ENCODE peak calls at places on chromosomes 3 and 15, in seven cellular contexts. B is activated T-helper 1 cell treated with anti-CD3 and anti-CD28 coated beads, Interleukin-2, amount 50 U/mL, for 16 hours; T is stimulated activated CD4-positive, alpha-beta T cell treated with anti-CD3 and anti-CD28 coated beads, Interleukin-4, amount 100 ng/mL, for 1 hour; M is NCI-H1417 treated with DMSO at 0.1 percent for 48 hours; N is hypothalamus; W is cerebellar cortex; E is heart right ventricle. I is an unnamed sample.

GRCh38 chr15:45703670-45704328 is 69.0 kb downstream of the SQOR start:
- DNase-seq in B (no peak), T (no peak), M (no peak), N (no peak), W (no peak), E (no peak), I (no peak)

GRCh38 chr3:29370021-29370420 is 89.2 kb downstream of the RBMS3 start:
- DNase-seq in B (no peak), T (no peak), M (no peak), N (no peak), W (no peak), E (no peak), I (no peak)

GRCh38 chr15:91224750-91225380 is 124.8 kb downstream of the SV2B start:
- DNase-seq in B (no peak), T (no peak), M (peak; percentile 15), N (no peak), W (peak; percentile 67), E (no peak), I (peak; percentile 34)

GRCh38 chr3:46901061-46901460 is 23.5 kb downstream of the PTH1R start:
- DNase-seq in B (no peak), T (no peak), M (no peak), N (no peak), W (no peak), E (no peak), I (no peak)

GRCh38 chr3:37029516-37030163 is 36.3 kb downstream of the MLH1 start:
- DNase-seq in B (no peak), T (no peak), M (no peak), N (no peak), W (no peak), E (no peak), I (no peak)

GRCh38 chr3:173939319-173939718 is 541.8 kb downstream of the NLGN1 start:
- DNase-seq in B (no peak), T (no peak), M (no peak), N (no peak), W (no peak), E (no peak), I (no peak)

GRCh38 chr3:10417849-10418248 is 87.5 kb downstream of the ATP2B2 start:
- DNase-seq in B (no peak), T (no peak), M (no peak), N (no peak), W (no peak), E (no peak), I (no peak)

GRCh38 chr15:100298257-100298656 is 43.5 kb downstream of the ADAMTS17 start:
- DNase-seq in B (no peak), T (no peak), M (no peak), N (no peak), W (no peak), E (no peak), I (no peak)

GRCh38 chr3:134294302-134294925 is 43.8 kb upstream of the RYK start:
- DNase-seq in B (no peak), T (peak; percentile 18), M (no peak), N (no peak), W (no peak), E (no peak), I (no peak)

GRCh38 chr3:127072971-127073851 is 90.3 kb downstream of the PLXNA1 start:
- DNase-seq in B (no peak), T (no peak), M (no peak), N (no peak), W (no peak), E (no peak), I (no peak)

GRCh38 chr3:112365636-112366035 is 32.7 kb downstream of the CD200 start:
- DNase-seq in B (no peak), T (no peak), M (no peak), N (no peak), W (no peak), E (no peak), I (no peak)

GRCh38 chr15:35741395-35741794 is 195.4 kb upstream of the DPH6 start:
- DNase-seq in B (no peak), T (no peak), M (no peak), N (no peak), W (no peak), E (no peak), I (no peak)

GRCh38 chr15:55737373-55737772 is 5.6 kb downstream of the PRTG start:
- DNase-seq in B (no peak), T (no peak), M (no peak), N (no peak), W (no peak), E (no peak), I (no peak)

GRCh38 chr3:126002189-126002588 is 33.2 kb downstream of the ROPN1B start:
- DNase-seq in B (no peak), T (no peak), M (no peak), N (no peak), W (no peak), E (no peak), I (no peak)

GRCh38 chr3:190302209-190302885 is 19.9 kb downstream of the CLDN1 start:
- DNase-seq in B (no peak), T (no peak), M (no peak), N (no peak), W (no peak), E (no peak), I (no peak)

GRCh38 chr15:79023918-79024317 is 66.7 kb downstream of the RASGRF1 start:
- DNase-seq in B (no peak), T (no peak), M (no peak), N (no peak), W (no peak), E (no peak), I (no peak)

GRCh38 chr3:52036829-52037228 is 19.5 kb downstream of the DUSP7 start:
- DNase-seq in B (no peak), T (no peak), M (no peak), N (no peak), W (no peak), E (no peak), I (no peak)

GRCh38 chr15:66105286-66105984 is 148.1 kb downstream of the MEGF11 start:
- DNase-seq in B (no peak), T (no peak), M (no peak), N (no peak), W (no peak), E (no peak), I (no peak)

GRCh38 chr3:179258820-179259219 is 7.9 kb upstream of the KCNMB3 start:
- DNase-seq in B (no peak), T (no peak), M (no peak), N (no peak), W (no peak), E (no peak), I (no peak)

GRCh38 chr3:153221748-153222162 is 59.7 kb downstream of the RAP2B start:
- DNase-seq in B (peak; percentile 49), T (peak; percentile 20), M (no peak), N (no peak), W (no peak), E (peak; percentile 27), I (no peak)

GRCh38 chr15:66706840-66707239 is 4.8 kb downstream of the SMAD6 start:
- DNase-seq in B (no peak), T (no peak), M (no peak), N (no peak), W (no peak), E (no peak), I (no peak)

GRCh38 chr15:64975390-64975789 is 14.3 kb downstream of the SPG21 start:
- DNase-seq in B (no peak), T (no peak), M (no peak), N (no peak), W (no peak), E (no peak), I (no peak)

GRCh38 chr15:46166750-46167149 is 531.9 kb downstream of the SQOR start:
- DNase-seq in B (no peak), T (no peak), M (no peak), N (no peak), W (no peak), E (no peak), I (no peak)

GRCh38 chr15:58538225-58538731 is 106.5 kb downstream of the LIPC start:
- DNase-seq in B (no peak), T (no peak), M (no peak), N (no peak), W (no peak), E (no peak), I (no peak)

GRCh38 chr3:150613709-150614480 is 10.8 kb downstream of the SELENOT start:
- DNase-seq in B (no peak), T (no peak), M (no peak), N (no peak), W (no peak), E (no peak), I (no peak)

GRCh38 chr15:85793641-85794597 is 806 bp downstream of the KLHL25 start:
- DNase-seq in B (no peak), T (peak; percentile 47), M (no peak), N (no peak), W (no peak), E (peak; percentile 41), I (peak; percentile 30)

GRCh38 chr3:159804726-159805410 is 183.8 kb upstream of the IL12A start:
- DNase-seq in B (no peak), T (no peak), M (peak; percentile 69), N (no peak), W (peak; percentile 91), E (no peak), I (peak; percentile 84)